ENCODE peak calls at places on chromosomes 7 and 10, in five cellular contexts. I, K, V, S and E are unnamed samples.

GRCh38 chr7:5766321-5766761 is 15.1 kb downstream of the RNF216 start:
- DNase-seq in V (no peak), K (peak), I (no peak), S (no peak), E (no peak)

GRCh38 chr10:79088176-79088575 is 19.4 kb downstream of the ZMIZ1 start:
- DNase-seq in I (no peak), V (no peak), K (no peak), S (no peak), E (no peak)

GRCh38 chr10:52755297-52756062 is 17.1 kb downstream of the MBL2 start:
- DNase-seq in I (no peak), V (no peak), S (no peak), K (peak), E (no peak)

GRCh38 chr10:20870839-20871238 is 26.3 kb downstream of the NEBL start:
- DNase-seq in K (no peak), S (no peak), I (no peak), V (no peak), E (no peak)

GRCh38 chr10:686155-686931 is 3.1 kb downstream of the DIP2C start:
- DNase-seq in K (no peak), S (no peak), V (no peak), I (no peak), E (no peak)

GRCh38 chr7:27427416-27427815 is 184.8 kb downstream of the EVX1 start:
- DNase-seq in K (no peak), S (no peak), I (no peak), V (no peak), E (no peak)

GRCh38 chr7:120110169-120110568 is 162.8 kb upstream of the KCND2 start:
- DNase-seq in V (no peak), I (no peak), K (no peak), S (no peak), E (no peak)

GRCh38 chr7:91957823-91958222 is 17.2 kb downstream of the AKAP9 start:
- DNase-seq in I (no peak), K (no peak), S (no peak), V (no peak), E (no peak)

GRCh38 chr10:31754803-31755624 is 173.6 kb downstream of the ARHGAP12 start:
- DNase-seq in V (no peak), S (no peak), K (peak), I (no peak), E (no peak)

GRCh38 chr7:150989456-150989855 is 1.4 kb upstream of the NOS3 start:
- DNase-seq in S (no peak), I (no peak), V (no peak), K (no peak), E (no peak)

GRCh38 chr7:3267928-3268690 is 32.9 kb upstream of the SDK1 start:
- DNase-seq in V (no peak), I (peak), S (no peak), K (peak), E (no peak)

GRCh38 chr10:104396581-104396980 is 42.9 kb downstream of the CFAP58 start:
- DNase-seq in S (no peak), V (no peak), I (no peak), K (no peak), E (no peak)

GRCh38 chr10:42991442-42992098 is 85.3 kb upstream of the RET start:
- DNase-seq in S (no peak), K (no peak), V (no peak), I (no peak), E (no peak)

GRCh38 chr10:126049741-126050140 is 153.4 kb downstream of the FANK1 start:
- DNase-seq in I (no peak), S (no peak), V (no peak), K (peak), E (no peak)

GRCh38 chr10:127715782-127716378 is 21.1 kb upstream of the FOXI2 start:
- DNase-seq in V (no peak), S (no peak), K (peak), I (no peak), E (no peak)

GRCh38 chr10:6542999-6543430 is 37.1 kb downstream of the PRKCQ start:
- DNase-seq in S (no peak), K (no peak), V (peak), I (peak), E (no peak)

GRCh38 chr10:11761431-11761830 is 19.2 kb downstream of the ECHDC3 start:
- DNase-seq in K (no peak), V (no peak), S (no peak), I (no peak), E (no peak)

GRCh38 chr7:38054199-38054598 is 123.8 kb upstream of the STARD3NL start:
- DNase-seq in K (no peak), S (no peak), V (no peak), I (no peak), E (no peak)

GRCh38 chr10:5536486-5536885 is 11.7 kb downstream of the CALML3 start:
- DNase-seq in K (no peak), S (no peak), I (no peak), V (no peak), E (no peak)

GRCh38 chr7:157830331-157830730 is 493.5 kb downstream of the DNAJB6 start:
- DNase-seq in S (no peak), K (no peak), V (no peak), I (peak), E (no peak)

GRCh38 chr10:77160679-77161078 is 476.9 kb downstream of the KCNMA1 start:
- DNase-seq in I (peak), S (no peak), V (no peak), K (peak), E (no peak)

GRCh38 chr10:120266037-120266436 is 191.0 kb upstream of the PLPP4 start:
- DNase-seq in V (no peak), I (no peak), S (no peak), K (no peak), E (no peak)

GRCh38 chr10:23325132-23325531 is 19.5 kb downstream of the C10orf67 start:
- DNase-seq in K (no peak), S (no peak), I (no peak), V (no peak), E (no peak)

GRCh38 chr10:70652761-70653657 is 19.3 kb upstream of the ADAMTS14 start:
- DNase-seq in V (no peak), I (no peak), K (peak), S (no peak), E (no peak)

GRCh38 chr10:12470719-12471118 is 121.4 kb downstream of the CAMK1D start:
- DNase-seq in K (no peak), V (no peak), S (no peak), I (no peak), E (no peak)

GRCh38 chr10:128047337-128047736 is 78.9 kb downstream of the MKI67 start:
- DNase-seq in V (peak), K (no peak), S (no peak), I (no peak), E (peak)

GRCh38 chr7:43616977-43617376 is 34.1 kb downstream of the STK17A start:
- DNase-seq in I (no peak), V (no peak), S (no peak), K (no peak), E (no peak)

GRCh38 chr10:36437367-36437766 is 688.0 kb upstream of the ANKRD30A start:
- DNase-seq in I (no peak), S (no peak), V (no peak), K (no peak), E (no peak)

GRCh38 chr10:52740913-52741675 is 31.5 kb downstream of the MBL2 start:
- DNase-seq in K (peak), I (peak), S (peak), V (no peak), E (no peak)

GRCh38 chr7:76281706-76282343 is 20.6 kb upstream of the HSPB1 start:
- DNase-seq in S (no peak), V (no peak), I (no peak), K (no peak), E (no peak)

GRCh38 chr7:47170516-47170915 is 411.4 kb downstream of the TNS3 start:
- DNase-seq in I (no peak), K (no peak), V (no peak), S (no peak), E (no peak)

GRCh38 chr7:1220000-1220726 is 12.5 kb upstream of the UNCX start:
- DNase-seq in I (no peak), S (no peak), K (no peak), V (no peak), E (no peak)

GRCh38 chr10:48447356-48448215 is 141.1 kb downstream of the MAPK8 start:
- DNase-seq in V (no peak), I (no peak), S (no peak), K (no peak), E (no peak)

GRCh38 chr10:19958787-19959186 is 142.6 kb downstream of the PLXDC2 start:
- DNase-seq in S (no peak), V (no peak), K (no peak), I (no peak), E (no peak)

GRCh38 chr7:93014410-93014809 is 103.4 kb downstream of the SAMD9 start:
- DNase-seq in I (no peak), S (no peak), V (no peak), K (no peak), E (no peak)

GRCh38 chr10:33291053-33291592 is 43.3 kb downstream of the NRP1 start:
- DNase-seq in S (no peak), K (peak), V (no peak), I (no peak), E (no peak)

GRCh38 chr10:74542077-74542476 is 284.3 kb upstream of the KAT6B start:
- DNase-seq in S (no peak), V (no peak), I (no peak), K (peak), E (no peak)

GRCh38 chr10:11687357-11687771 is 54.8 kb upstream of the ECHDC3 start:
- DNase-seq in S (no peak), K (peak), I (no peak), V (no peak), E (no peak)

GRCh38 chr10:43448742-43449141 is 11.8 kb downstream of the ZNF487 start:
- DNase-seq in I (no peak), S (no peak), K (no peak), V (no peak), E (no peak)